ENCODE peak calls at places on chromosomes 11 and 22, in six cellular contexts. T is upper lobe of right lung, A is cardiac fibroblast, B is osteoblast, I is endodermal cell, F is right atrium auricular region. Z is an unnamed sample.

GRCh38 chr11:65417221-65417701 is 5.3 kb upstream of the NEAT1 start:
- DNase-seq in T (peak), A (peak), I (peak), B (no peak), F (no peak), Z (no peak)

GRCh38 chr22:19789406-19789805 is 28.8 kb downstream of the TBX1 start:
- DNase-seq in B (peak), T (no peak), I (no peak), F (no peak), A (no peak), Z (no peak)

GRCh38 chr11:106031210-106031845 is 9.3 kb upstream of the MSANTD4 start:
- DNase-seq in B (no peak), A (peak), I (no peak), F (no peak), T (no peak), Z (peak)

GRCh38 chr11:111409915-111410314 is 30.8 kb upstream of the POU2AF1 start:
- DNase-seq in A (no peak), I (no peak), B (no peak), T (no peak), F (no peak), Z (no peak)

GRCh38 chr11:27807594-27807993 is 107.3 kb upstream of the BDNF start:
- DNase-seq in B (peak), A (peak), I (no peak), T (no peak), F (no peak), Z (peak)

GRCh38 chr22:33666249-33666648 is 254.0 kb downstream of the LARGE1 start:
- DNase-seq in A (no peak), B (no peak), I (no peak), T (no peak), F (no peak), Z (no peak)

GRCh38 chr11:96658436-96658835 is 268.6 kb downstream of the JRKL start:
- DNase-seq in T (no peak), B (no peak), I (no peak), F (no peak), A (no peak), Z (no peak)

GRCh38 chr11:106398396-106399074 is 321.1 kb downstream of the AASDHPPT start:
- DNase-seq in I (no peak), F (no peak), T (no peak), A (peak), B (no peak), Z (no peak)

GRCh38 chr11:44993971-44994705 is 43.5 kb upstream of the TP53I11 start:
- DNase-seq in I (peak), F (no peak), A (no peak), T (no peak), B (no peak), Z (no peak)

GRCh38 chr22:18056161-18056666 is 21.6 kb upstream of the PEX26 start:
- DNase-seq in A (peak), T (peak), B (peak), F (no peak), I (no peak), Z (peak)

GRCh38 chr11:128892866-128893565 is 1.9 kb downstream of the KCNJ5 start:
- DNase-seq in F (no peak), I (peak), B (no peak), T (no peak), A (no peak), Z (no peak)

GRCh38 chr22:23073506-23074229 is 3.3 kb downstream of the GNAZ start:
- DNase-seq in T (peak), F (no peak), B (peak), I (no peak), A (no peak), Z (no peak)

GRCh38 chr11:102046841-102047240 is 396 bp upstream of the CFAP300 start:
- DNase-seq in I (no peak), B (no peak), T (no peak), F (no peak), A (no peak), Z (peak)

GRCh38 chr11:35764414-35764813 is 101.8 kb downstream of the TRIM44 start:
- DNase-seq in I (no peak), F (no peak), B (no peak), T (no peak), A (no peak), Z (no peak)

GRCh38 chr11:112665291-112665690 is 295.9 kb upstream of the NCAM1 start:
- DNase-seq in I (no peak), T (no peak), A (no peak), F (peak), B (no peak), Z (no peak)

GRCh38 chr11:36149538-36150242 is 139.5 kb downstream of the COMMD9 start:
- DNase-seq in T (no peak), B (peak), F (peak), A (peak), I (peak), Z (peak)

GRCh38 chr11:5992604-5993251 is 5.9 kb upstream of the OR52L1 start:
- DNase-seq in I (no peak), T (no peak), A (peak), F (no peak), B (no peak), Z (peak)

GRCh38 chr22:19889951-19890350 is 35.3 kb upstream of the GNB1L start:
- DNase-seq in B (no peak), A (no peak), T (no peak), F (no peak), I (no peak), Z (no peak)

GRCh38 chr11:126544311-126545056 is 189.0 kb downstream of the ST3GAL4 start:
- DNase-seq in A (peak), F (no peak), I (peak), B (peak), T (no peak), Z (peak)

GRCh38 chr22:23107487-23108323 is 34.1 kb downstream of the RSPH14 start:
- DNase-seq in I (no peak), F (no peak), B (no peak), A (no peak), T (no peak), Z (no peak)

GRCh38 chr11:44427432-44427831 is 117.5 kb upstream of the ALX4 start:
- DNase-seq in I (peak), T (no peak), B (no peak), A (no peak), F (no peak), Z (no peak)

GRCh38 chr22:45242778-45243191 is 2.1 kb upstream of the KIAA0930 start:
- DNase-seq in A (peak), I (no peak), B (peak), T (no peak), F (no peak), Z (peak)

GRCh38 chr11:112013501-112014164 is 11.6 kb upstream of the DLAT start:
- DNase-seq in T (no peak), A (no peak), I (no peak), B (no peak), F (no peak), Z (no peak)

GRCh38 chr11:14894657-14895598 is 2.9 kb upstream of the CYP2R1 start:
- DNase-seq in B (peak), F (peak), A (peak), I (no peak), T (peak), Z (peak)

GRCh38 chr22:39350803-39351688 is 1.3 kb downstream of the SYNGR1 start:
- DNase-seq in A (no peak), F (no peak), T (no peak), B (peak), I (no peak), Z (no peak)

GRCh38 chr11:102139081-102139498 is 28.8 kb downstream of the YAP1 start:
- DNase-seq in T (no peak), F (no peak), A (peak), I (no peak), B (peak), Z (peak)

GRCh38 chr11:25970726-25971508 is 361.0 kb upstream of the ANO3 start:
- DNase-seq in T (no peak), B (no peak), F (no peak), A (no peak), I (no peak), Z (no peak)

GRCh38 chr11:96272542-96273306 is 70.3 kb downstream of the MAML2 start:
- DNase-seq in F (no peak), A (peak), I (no peak), T (no peak), B (no peak), Z (peak)

GRCh38 chr22:27715078-27715477 is 86.5 kb downstream of the MN1 start:
- DNase-seq in A (no peak), T (peak), F (no peak), I (no peak), B (peak), Z (no peak)

GRCh38 chr22:28750471-28750881 is 8.6 kb downstream of the HSCB start:
- DNase-seq in T (no peak), A (peak), B (peak), F (no peak), I (no peak), Z (peak)
- H3K4me3 ChIP-seq in T (no peak), A (no peak), B (peak), F (no peak), I (no peak), Z (no peak)

DNA sequence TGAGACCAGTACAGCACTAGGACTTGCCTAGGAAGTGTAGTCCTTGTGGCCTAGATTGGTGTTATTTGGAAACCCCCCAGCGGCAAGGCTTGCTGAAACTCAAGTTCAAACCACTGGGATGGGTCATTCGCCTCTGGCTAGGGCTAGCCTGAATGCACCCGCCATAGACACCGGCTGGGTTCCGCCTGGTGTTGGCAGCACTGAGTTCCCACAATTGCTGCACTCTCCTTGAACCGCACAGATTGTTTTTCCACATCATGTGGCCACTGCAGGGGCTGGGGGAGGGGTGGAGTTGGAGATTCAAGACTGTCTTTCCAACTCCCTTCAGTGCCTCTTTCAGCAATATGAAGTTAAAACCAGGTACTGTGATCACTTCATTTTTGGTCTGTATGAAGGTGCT is 43.1 kb downstream of the CCDC73 start:
- DNase-seq in F (no peak), B (no peak), A (no peak), T (no peak), I (peak), Z (no peak)
- TF ChIP-seq CTCF in F (no peak), B (no peak), A (no peak), T (no peak), I (peak), Z (no peak)

DNA sequence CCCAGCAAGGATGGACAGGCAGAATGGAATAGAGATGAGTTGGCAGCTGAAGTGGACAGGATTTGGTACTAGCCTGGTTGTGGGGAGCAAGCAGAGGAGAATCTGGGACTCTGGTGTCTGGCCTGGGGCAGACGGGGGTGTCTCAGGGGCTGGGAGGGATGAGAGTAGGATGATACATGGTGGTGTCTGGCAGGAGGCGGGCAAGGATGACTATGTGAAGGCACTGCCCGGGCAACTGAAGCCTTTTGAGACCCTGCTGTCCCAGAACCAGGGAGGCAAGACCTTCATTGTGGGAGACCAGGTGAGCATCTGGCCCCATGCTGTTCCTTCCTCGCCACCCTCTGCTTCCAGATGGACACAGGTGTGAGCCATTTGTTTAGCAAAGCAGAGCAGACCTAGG is 2.3 kb downstream of the GSTP1 start:
- DNase-seq in B (no peak), A (no peak), T (no peak), F (no peak), I (no peak), Z (no peak)
- H3K4me3 ChIP-seq in B (no peak), A (no peak), T (no peak), F (no peak), I (peak), Z (no peak)

DNA sequence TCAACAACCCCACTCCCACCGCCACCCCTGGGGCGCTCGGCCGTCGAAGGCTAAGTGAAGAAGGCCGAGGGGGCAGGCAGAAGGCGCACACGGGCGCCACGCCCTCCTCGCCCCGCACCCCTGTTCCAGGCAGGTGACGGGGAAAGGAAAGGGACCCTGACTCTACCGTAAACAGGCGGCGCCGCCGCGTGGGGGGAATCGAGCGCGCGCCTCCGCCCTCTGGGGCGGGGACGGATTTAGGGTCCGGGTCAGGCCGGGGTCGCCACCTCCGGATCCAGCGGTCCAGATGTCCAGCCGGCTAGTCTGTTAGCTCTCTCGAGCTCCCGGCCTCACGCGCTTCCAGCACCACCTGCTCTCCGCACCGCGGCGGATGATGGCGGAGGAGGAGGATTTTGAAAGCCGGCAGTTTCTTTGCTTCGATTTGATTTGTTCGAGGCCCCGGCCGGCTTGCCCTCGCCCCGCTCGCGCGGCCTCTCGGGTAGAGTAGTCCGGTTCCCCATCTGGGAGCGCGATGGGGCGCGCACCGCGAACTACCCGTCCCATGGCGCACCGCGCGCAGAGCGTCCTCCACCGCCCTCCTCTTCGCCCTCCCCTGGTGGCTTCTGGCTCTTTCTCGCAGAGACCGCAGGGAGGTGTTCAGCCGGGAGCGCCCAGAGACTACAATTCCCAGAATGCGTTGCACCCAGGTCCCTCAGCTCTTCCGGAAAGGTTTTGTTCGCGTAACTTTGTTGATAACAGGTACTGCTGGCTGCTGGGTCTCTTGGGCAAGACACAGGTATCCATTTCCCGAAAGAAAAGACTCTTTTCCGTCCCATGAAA is at the start of gene RANGAP1:
- DNase-seq in B (peak), F (peak), T (peak), I (peak), A (peak), Z (peak)
- TF ChIP-seq CTCF in B (no peak), F (no peak), T (peak), I (peak), A (peak), Z (peak)

DNA sequence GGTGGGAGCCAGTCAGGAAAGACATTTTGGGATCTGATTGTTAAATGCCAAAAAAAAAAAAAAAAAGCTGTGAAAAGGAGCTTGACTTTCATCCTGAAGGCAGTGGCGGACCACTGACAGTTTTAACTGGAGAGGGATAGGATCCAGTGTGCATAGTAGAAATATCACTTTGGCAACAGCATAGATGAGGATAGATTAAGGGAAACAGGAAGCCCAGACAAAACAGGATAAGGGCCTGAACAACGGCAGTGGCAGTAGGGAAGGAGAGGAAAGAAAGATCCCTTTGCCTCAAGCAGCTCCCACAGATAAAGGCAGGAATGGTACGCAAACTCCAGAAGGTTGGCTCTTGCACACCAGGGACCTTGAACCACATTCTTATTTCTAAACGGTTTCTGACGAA is 99.3 kb downstream of the GAB2 start:
- DNase-seq in I (no peak), A (no peak), B (no peak), T (no peak), F (no peak), Z (no peak)
- H3K4me3 ChIP-seq in I (no peak), A (no peak), B (no peak), T (no peak), F (no peak), Z (no peak)

GRCh38 chr11:24437123-24437522 is 59.7 kb upstream of the LUZP2 start:
- DNase-seq in F (no peak), I (no peak), T (no peak), B (no peak), A (no peak), Z (no peak)
- TF ChIP-seq CTCF in F (no peak), I (peak), T (no peak), B (no peak), A (no peak), Z (no peak)

GRCh38 chr11:57320719-57321387 is 3.9 kb downstream of the TNKS1BP1 start:
- DNase-seq in I (no peak), F (no peak), T (no peak), A (no peak), B (peak), Z (no peak)

GRCh38 chr11:57320067-57320718 is 4.6 kb downstream of the TNKS1BP1 start:
- DNase-seq in F (no peak), T (no peak), B (peak), A (no peak), I (no peak), Z (no peak)

GRCh38 chr11:57321996-57322880 is 2.5 kb downstream of the TNKS1BP1 start:
- DNase-seq in B (peak), I (peak), F (peak), T (peak), A (peak), Z (peak)

GRCh38 chr11:57322881-57323467 is 1.8 kb downstream of the TNKS1BP1 start:
- DNase-seq in F (no peak), A (no peak), I (no peak), B (peak), T (no peak), Z (peak)

DNA sequence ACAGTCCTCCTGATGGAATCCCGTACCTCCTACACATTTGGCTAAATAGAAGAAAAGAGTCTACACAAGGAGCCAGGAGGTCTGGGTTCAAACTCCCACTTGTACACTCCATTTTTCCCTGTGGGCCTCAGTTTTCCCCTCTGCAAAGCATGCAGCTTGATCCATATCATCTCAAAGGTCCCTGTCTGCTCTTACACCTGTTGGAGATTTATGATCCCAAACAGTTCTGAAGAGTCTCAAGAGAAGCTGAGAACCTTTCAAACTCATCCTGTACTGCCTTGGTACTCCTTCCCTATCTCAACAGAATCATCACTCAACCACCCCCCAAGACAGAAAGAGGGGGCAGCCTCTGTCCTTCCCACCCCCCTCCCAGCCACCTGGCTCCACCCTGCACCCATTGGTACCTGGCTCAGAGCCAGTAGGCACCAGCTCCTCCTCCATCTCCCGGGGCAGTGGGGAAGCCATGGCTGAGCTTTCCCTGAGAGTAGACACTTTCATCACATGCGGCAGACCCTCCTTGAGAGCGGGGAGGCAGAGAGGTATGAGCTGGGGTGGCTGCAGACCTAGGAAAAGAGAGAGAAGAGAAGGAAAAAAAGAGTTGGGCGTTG is 3.3 kb downstream of the TNKS1BP1 start:
- DNase-seq in F (no peak), B (peak), T (no peak), A (no peak), I (no peak), Z (no peak)
- H3K4me3 ChIP-seq in F (peak), B (peak), T (peak), A (peak), I (no peak), Z (peak)

DNA sequence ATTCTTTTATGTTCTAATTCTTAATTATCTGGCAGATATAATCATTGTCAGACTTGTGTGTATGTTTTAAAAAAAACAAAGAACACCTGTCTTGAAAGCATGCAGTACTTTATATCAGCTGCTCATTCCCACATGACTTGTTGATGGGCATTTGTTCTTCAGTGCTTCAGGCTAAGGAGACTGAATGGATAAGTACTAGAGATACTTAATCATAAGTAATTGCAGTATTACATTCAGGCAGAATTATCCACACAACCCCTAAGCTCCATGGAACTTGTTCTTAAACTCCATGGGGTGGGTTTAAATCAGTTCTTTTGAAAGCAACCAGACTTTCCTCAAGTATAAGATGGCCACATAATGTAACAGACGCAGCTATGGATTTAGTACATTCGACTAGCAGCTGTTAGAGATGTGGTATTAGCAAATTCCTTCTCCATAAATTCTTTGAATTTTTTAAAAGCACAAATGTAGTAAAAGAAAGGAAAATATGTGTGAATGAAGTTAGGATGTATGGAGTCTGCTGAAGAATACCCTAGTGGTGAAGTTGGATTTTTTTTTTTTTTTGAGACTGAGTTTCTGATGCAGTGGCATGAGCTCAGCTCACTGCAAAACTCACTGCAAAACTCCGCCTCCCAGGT is 3.0 kb downstream of the JAM3 start:
- DNase-seq in I (no peak), B (no peak), A (no peak), T (no peak), F (no peak), Z (no peak)
- TF ChIP-seq CTCF in I (peak), B (peak), A (no peak), T (no peak), F (no peak), Z (no peak)

Z was measured in fibroblast of mammary gland.